ENCODE peak calls at places on chromosomes 3 and 15, in six cellular contexts. D, P, U, F, E and R are unnamed samples.

GRCh38 chr3:169818330-169818729 is 5.6 kb upstream of the LRRC34 start:
- DNase-seq in U (no peak), F (no peak), P (no peak), E (no peak), D (no peak), R (no peak)

GRCh38 chr3:81245043-81245442 is 516.4 kb downstream of the GBE1 start:
- DNase-seq in F (no peak), E (no peak), P (no peak), D (no peak), U (no peak), R (no peak)

GRCh38 chr3:127490271-127491023 is 100.1 kb downstream of the TPRA1 start:
- DNase-seq in P (no peak), D (no peak), F (no peak), E (no peak), U (peak; percentile 48), R (no peak)

GRCh38 chr3:14921034-14921616 is 26.3 kb upstream of the NR2C2 start:
- DNase-seq in F (peak; percentile 88), D (peak; percentile 82), P (peak; percentile 97), E (peak; percentile 77), U (peak; percentile 94), R (peak; percentile 81)

GRCh38 chr3:12478326-12478725 is 6.0 kb upstream of the TSEN2 start:
- DNase-seq in U (no peak), D (no peak), E (no peak), F (no peak), P (no peak), R (no peak)

GRCh38 chr3:120457827-120458226 is 7.0 kb upstream of the FSTL1 start:
- DNase-seq in D (no peak), P (no peak), U (no peak), E (no peak), F (no peak), R (no peak)

GRCh38 chr3:87987952-87988351 is 70.9 kb downstream of the CGGBP1 start:
- DNase-seq in F (no peak), U (no peak), E (no peak), P (no peak), D (no peak), R (no peak)

GRCh38 chr3:126267169-126267975 is 87.0 kb upstream of the ALDH1L1 start:
- DNase-seq in F (peak; percentile 49), U (peak; percentile 92), E (no peak), D (peak; percentile 83), P (peak; percentile 93), R (peak; percentile 83)

GRCh38 chr15:55349282-55349681 is 30.3 kb downstream of the PIGB start:
- DNase-seq in E (no peak), P (no peak), U (no peak), F (no peak), D (no peak), R (no peak)

GRCh38 chr3:139561428-139561827 is 21.9 kb upstream of the RBP1 start:
- DNase-seq in U (no peak), P (no peak), F (no peak), D (no peak), E (no peak), R (no peak)

GRCh38 chr15:56428821-56429458 is 36.0 kb downstream of the MNS1 start:
- DNase-seq in E (no peak), F (no peak), D (no peak), P (no peak), U (no peak), R (no peak)

GRCh38 chr3:55297706-55298105 is 189.4 kb downstream of the WNT5A start:
- DNase-seq in F (no peak), E (no peak), U (no peak), D (no peak), P (no peak), R (no peak)

GRCh38 chr3:107216711-107217110 is 160.5 kb upstream of the CCDC54 start:
- DNase-seq in F (no peak), P (no peak), E (no peak), U (no peak), D (peak; percentile 58), R (no peak)

GRCh38 chr3:134985841-134986520 is 190.9 kb downstream of the EPHB1 start:
- DNase-seq in P (no peak), F (no peak), D (no peak), E (no peak), U (no peak), R (no peak)

GRCh38 chr15:65772909-65773308 is 19.2 kb downstream of the DENND4A start:
- DNase-seq in U (no peak), P (no peak), E (no peak), D (no peak), F (no peak), R (no peak)
- TF ChIP-seq POLR2A in U (no peak), P (no peak), E (peak; percentile 9), D (no peak), F (no peak), R (no peak)

DNA sequence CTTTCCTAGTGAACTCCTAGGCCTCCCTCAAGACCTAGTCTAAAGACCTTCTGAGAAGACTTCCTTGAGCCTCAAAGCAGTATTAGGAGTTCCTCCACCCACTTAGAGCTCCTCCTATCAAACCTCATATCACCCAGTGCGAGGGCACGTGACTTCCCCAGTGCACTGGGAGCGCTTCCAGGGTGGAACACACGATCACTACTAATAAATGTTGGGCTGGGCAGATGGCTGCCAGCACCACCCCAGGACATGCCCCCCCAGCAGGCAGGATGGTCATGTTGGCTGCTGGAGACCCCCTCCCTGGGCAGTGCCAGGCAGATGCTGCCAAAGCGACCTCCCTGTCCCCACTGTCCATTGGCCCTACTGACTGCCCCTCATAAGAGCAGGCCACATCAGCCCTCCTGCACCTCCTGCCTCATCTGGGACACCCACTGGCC is 8.5 kb upstream of the PLXND1 start:
- DNase-seq in U (peak; percentile 77), P (peak; percentile 95), D (no peak), F (peak; percentile 62), E (no peak), R (no peak)
- TF ChIP-seq POLR2A in U (no peak), P (no peak), D (no peak), F (no peak), E (no peak), R (no peak)

GRCh38 chr3:183244981-183245476 is 8.0 kb upstream of the B3GNT5 start:
- DNase-seq in P (no peak), D (no peak), U (peak; percentile 46), E (no peak), F (no peak), R (no peak)
- TF ChIP-seq POLR2A in P (no peak), D (no peak), U (no peak), E (no peak), F (no peak), R (no peak)

GRCh38 chr3:41317298-41317697 is 118.0 kb downstream of the CTNNB1 start:
- DNase-seq in U (no peak), E (no peak), F (no peak), D (no peak), P (no peak), R (no peak)
- TF ChIP-seq POLR2A in U (no peak), E (no peak), F (no peak), D (no peak), P (no peak), R (no peak)

DNA sequence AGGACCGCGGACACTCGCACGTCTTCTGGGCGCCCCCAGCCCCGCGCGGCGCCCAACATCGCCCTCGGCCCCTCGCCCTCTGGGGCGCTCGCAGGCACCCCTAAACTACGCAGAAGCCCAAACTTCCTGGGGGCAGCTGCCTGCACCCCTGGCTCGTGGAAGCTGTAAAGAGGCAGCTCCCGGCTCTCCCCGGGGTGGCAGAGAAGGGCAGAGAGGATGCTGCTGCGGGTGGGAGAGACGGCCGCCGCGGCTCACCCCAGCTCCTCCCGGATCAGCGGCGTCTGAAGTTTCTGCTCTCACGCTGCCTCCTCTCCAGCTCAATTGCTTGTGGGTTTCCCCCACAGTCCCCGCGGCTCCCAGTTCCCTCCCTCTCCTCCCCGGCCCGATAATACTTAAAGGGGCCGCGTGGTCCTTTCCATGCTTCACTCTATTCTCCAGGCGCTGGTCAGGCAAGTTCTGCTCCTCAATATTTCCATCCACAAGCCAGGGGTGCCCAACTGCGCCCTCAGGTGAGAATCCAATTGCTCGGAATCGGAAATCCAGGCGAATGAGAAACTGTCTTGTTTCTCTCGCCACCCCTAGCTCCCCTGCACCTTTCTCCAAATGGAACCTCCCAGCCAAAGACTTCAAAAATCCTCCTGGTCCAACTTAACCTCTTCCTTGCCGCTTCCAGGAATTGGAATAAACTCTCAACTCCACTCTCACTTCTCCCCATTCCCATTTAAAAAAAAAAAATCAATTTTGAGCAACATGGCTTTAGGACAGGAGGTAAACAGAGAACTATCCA is 748.5 kb downstream of the ROBO1 start:
- DNase-seq in F (peak; percentile 54), P (peak; percentile 95), D (peak; percentile 80), E (no peak), U (peak; percentile 93), R (peak; percentile 64)
- TF ChIP-seq POLR2A in F (peak; percentile 54), P (no peak), D (peak; percentile 45), E (peak; percentile 34), U (peak; percentile 47), R (peak; percentile 90)

DNA sequence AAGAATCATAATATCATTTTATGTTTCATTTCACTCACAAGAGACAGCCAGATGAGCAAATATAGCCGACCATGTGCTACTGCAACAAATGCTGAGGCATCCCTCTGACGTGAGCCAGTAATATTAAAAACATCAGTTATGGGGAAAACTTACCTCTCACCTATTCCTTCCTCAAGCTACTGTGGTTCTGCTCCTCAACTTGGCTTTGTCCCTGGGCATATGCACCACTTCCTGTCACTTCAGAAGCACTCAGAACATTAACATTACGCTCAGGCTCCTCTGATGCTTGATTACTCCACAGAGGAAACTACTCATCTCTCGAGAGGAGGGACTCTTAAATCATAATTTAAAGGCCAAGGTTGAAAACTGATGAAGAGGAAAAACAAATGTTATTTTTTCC is 457.0 kb upstream of the ALCAM start:
- DNase-seq in U (no peak), E (no peak), F (no peak), P (no peak), D (no peak), R (no peak)
- TF ChIP-seq POLR2A in U (no peak), E (no peak), F (no peak), P (no peak), D (no peak), R (no peak)

DNA sequence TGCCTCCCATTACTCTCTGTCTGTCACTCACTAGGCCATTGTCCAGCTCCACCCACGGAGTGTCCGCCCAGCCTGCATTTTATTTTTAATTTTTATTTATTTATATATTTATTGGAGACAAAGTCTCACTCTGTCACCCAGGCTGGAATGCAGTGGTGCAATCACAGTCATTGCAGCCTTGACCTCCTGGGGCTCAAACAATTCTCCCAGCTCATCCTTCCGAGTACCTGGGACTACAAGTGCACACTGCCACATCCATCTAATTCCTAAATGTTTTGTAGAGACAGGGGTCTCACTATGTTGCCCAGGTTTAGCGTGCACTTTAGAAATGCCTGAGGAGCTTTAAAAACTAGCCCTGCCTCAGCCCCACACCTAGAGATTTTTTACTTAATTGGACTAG is 141.5 kb downstream of the LIPC start:
- DNase-seq in U (no peak), D (no peak), P (no peak), F (no peak), E (no peak), R (no peak)
- TF ChIP-seq POLR2A in U (no peak), D (no peak), P (no peak), F (no peak), E (no peak), R (no peak)